ENCODE peak calls at places on chromosomes 3 and 15, in eight cellular contexts. A, U, T, M, H, N, Q and D are unnamed samples.

GRCh38 chr3:174083706-174084105 is 686.2 kb downstream of the NLGN1 start:
- DNase-seq in A (no peak), U (no peak), T (no peak), M (no peak), H (no peak), N (no peak), Q (no peak), D (no peak)

GRCh38 chr15:63157891-63158431 is 684 bp upstream of the RPS27L start:
- DNase-seq in A (peak), U (peak), T (peak), M (no peak), H (peak), N (peak), Q (peak), D (no peak)

GRCh38 chr3:184284696-184285095 is 8.9 kb downstream of the ECE2 start:
- DNase-seq in A (no peak), U (no peak), T (peak), M (peak), H (no peak), N (peak), Q (peak), D (no peak)

GRCh38 chr15:100783296-100783695 is 96.3 kb upstream of the ALDH1A3 start:
- DNase-seq in A (no peak), U (peak), T (no peak), M (no peak), H (no peak), N (no peak), Q (no peak), D (no peak)

GRCh38 chr3:157086053-157086761 is 73.7 kb downstream of the CCNL1 start:
- DNase-seq in A (peak), U (peak), T (no peak), M (no peak), H (no peak), N (no peak), Q (no peak), D (no peak)

GRCh38 chr15:31488437-31489204 is 162.0 kb downstream of the KLF13 start:
- DNase-seq in A (peak), U (peak), T (peak), M (peak), H (peak), N (peak), Q (peak), D (peak)

GRCh38 chr3:78994174-78995027 is 773.4 kb downstream of the ROBO1 start:
- DNase-seq in A (no peak), U (no peak), T (peak), M (no peak), H (no peak), N (no peak), Q (peak), D (no peak)

GRCh38 chr3:14451844-14452533 is 49.6 kb downstream of the SLC6A6 start:
- DNase-seq in A (peak), U (peak), T (no peak), M (no peak), H (peak), N (no peak), Q (peak), D (no peak)

GRCh38 chr3:139870000-139870675 is 64.8 kb upstream of the CLSTN2 start:
- DNase-seq in A (no peak), U (no peak), T (no peak), M (no peak), H (no peak), N (no peak), Q (no peak), D (no peak)

GRCh38 chr3:8776406-8776805 is 7.0 kb upstream of the OXTR start:
- DNase-seq in A (peak), U (no peak), T (no peak), M (no peak), H (no peak), N (no peak), Q (no peak), D (no peak)

GRCh38 chr15:78638658-78639314 is 2.2 kb downstream of the CHRNB4 start:
- DNase-seq in A (no peak), U (no peak), T (peak), M (peak), H (peak), N (peak), Q (peak), D (no peak)

GRCh38 chr15:79065744-79066376 is 24.7 kb downstream of the RASGRF1 start:
- DNase-seq in A (no peak), U (peak), T (peak), M (no peak), H (no peak), N (no peak), Q (no peak), D (no peak)

GRCh38 chr15:84631706-84632272 is 22.3 kb downstream of the WDR73 start:
- DNase-seq in A (no peak), U (no peak), T (no peak), M (no peak), H (no peak), N (no peak), Q (no peak), D (no peak)

GRCh38 chr3:133853925-133854227 is 41.8 kb downstream of the RAB6B start:
- DNase-seq in A (no peak), U (no peak), T (no peak), M (no peak), H (no peak), N (no peak), Q (no peak), D (no peak)

GRCh38 chr3:75395601-75396315 is 268.4 kb upstream of the FRG2C start:
- DNase-seq in A (no peak), U (no peak), T (no peak), M (no peak), H (no peak), N (no peak), Q (no peak), D (no peak)

GRCh38 chr3:149487598-149488197 is 13.2 kb downstream of the TM4SF4 start:
- DNase-seq in A (no peak), U (no peak), T (peak), M (no peak), H (peak), N (peak), Q (no peak), D (no peak)

GRCh38 chr15:65132841-65133549 is 613 bp downstream of the PDCD7 start:
- DNase-seq in A (no peak), U (no peak), T (peak), M (peak), H (peak), N (peak), Q (peak), D (peak)

GRCh38 chr15:43204016-43204901 is 16.6 kb downstream of the EPB42 start:
- DNase-seq in A (no peak), U (no peak), T (peak), M (peak), H (no peak), N (peak), Q (peak), D (no peak)

GRCh38 chr3:114789803-114790202 is 357.3 kb downstream of the ZBTB20 start:
- DNase-seq in A (no peak), U (no peak), T (no peak), M (no peak), H (no peak), N (no peak), Q (no peak), D (no peak)

GRCh38 chr3:125116311-125117069 is 60.7 kb upstream of the HEG1 start:
- DNase-seq in A (peak), U (no peak), T (no peak), M (no peak), H (no peak), N (no peak), Q (no peak), D (no peak)

GRCh38 chr15:25250011-25250596 is 188.7 kb downstream of the UBE3A start:
- DNase-seq in A (peak), U (peak), T (no peak), M (peak), H (peak), N (no peak), Q (no peak), D (peak)

GRCh38 chr3:188807002-188807401 is 364.8 kb upstream of the TPRG1 start:
- DNase-seq in A (no peak), U (no peak), T (peak), M (no peak), H (no peak), N (no peak), Q (peak), D (no peak)

GRCh38 chr3:107985496-107985895 is 105.3 kb downstream of the CD47 start:
- DNase-seq in A (no peak), U (no peak), T (no peak), M (peak), H (no peak), N (no peak), Q (no peak), D (no peak)

GRCh38 chr3:44013967-44014366 is 227.7 kb upstream of the TOPAZ1 start:
- DNase-seq in A (no peak), U (no peak), T (no peak), M (no peak), H (no peak), N (peak), Q (no peak), D (no peak)

GRCh38 chr3:189277711-189278110 is 105.9 kb downstream of the TPRG1 start:
- DNase-seq in A (no peak), U (no peak), T (no peak), M (no peak), H (no peak), N (no peak), Q (no peak), D (no peak)

GRCh38 chr3:188950006-188950405 is 221.8 kb upstream of the TPRG1 start:
- DNase-seq in A (no peak), U (no peak), T (no peak), M (no peak), H (no peak), N (no peak), Q (no peak), D (no peak)

GRCh38 chr3:146746190-146746589 is 141.0 kb upstream of the PLSCR5 start:
- DNase-seq in A (no peak), U (no peak), T (no peak), M (no peak), H (no peak), N (no peak), Q (peak), D (no peak)

GRCh38 chr15:83207622-83208356 is at the start of gene HDGFL3:
- DNase-seq in A (peak), U (peak), T (peak), M (peak), H (peak), N (peak), Q (peak), D (peak)

DNA sequence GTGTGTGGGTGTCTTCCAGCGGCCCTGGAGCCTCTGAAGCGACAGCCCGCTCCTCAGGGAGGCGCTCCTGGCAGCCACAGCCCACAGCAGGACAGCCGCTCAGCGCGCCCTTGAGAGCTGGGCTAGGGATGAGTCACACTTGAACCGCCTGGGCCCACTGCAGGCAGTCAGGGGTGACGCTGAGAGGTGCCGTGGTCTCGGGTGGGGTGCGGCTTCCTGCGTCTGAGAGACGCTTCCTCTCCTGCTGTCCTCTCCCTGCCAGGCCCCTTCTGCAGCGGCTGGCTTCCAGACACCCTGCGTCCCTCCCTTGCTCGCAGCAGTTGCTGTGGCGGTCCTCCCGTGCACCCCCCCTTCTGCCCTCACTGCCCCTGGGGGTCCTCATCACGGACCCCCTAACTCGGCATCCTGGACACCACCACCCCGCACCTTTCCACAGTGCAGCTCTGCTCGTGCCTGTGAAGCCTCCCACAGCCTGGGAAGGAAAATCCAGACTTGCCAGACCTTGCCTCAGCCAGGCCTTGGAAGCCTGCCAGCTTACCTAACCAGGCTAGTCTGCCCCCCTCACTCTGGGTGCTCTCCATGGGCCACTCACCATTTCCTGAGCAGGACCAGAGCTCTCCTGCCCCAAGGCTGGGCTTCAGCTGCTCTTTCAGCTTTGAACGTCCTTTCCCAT is 1.1 kb upstream of the SPTBN5 start:
- DNase-seq in A (peak), U (peak), T (peak), M (peak), H (peak), N (peak), Q (peak), D (peak)
- TF ChIP-seq POLR2AphosphoS5 in A (no peak), U (no peak), T (no peak), M (no peak), H (no peak), N (no peak), Q (peak), D (peak)

DNA sequence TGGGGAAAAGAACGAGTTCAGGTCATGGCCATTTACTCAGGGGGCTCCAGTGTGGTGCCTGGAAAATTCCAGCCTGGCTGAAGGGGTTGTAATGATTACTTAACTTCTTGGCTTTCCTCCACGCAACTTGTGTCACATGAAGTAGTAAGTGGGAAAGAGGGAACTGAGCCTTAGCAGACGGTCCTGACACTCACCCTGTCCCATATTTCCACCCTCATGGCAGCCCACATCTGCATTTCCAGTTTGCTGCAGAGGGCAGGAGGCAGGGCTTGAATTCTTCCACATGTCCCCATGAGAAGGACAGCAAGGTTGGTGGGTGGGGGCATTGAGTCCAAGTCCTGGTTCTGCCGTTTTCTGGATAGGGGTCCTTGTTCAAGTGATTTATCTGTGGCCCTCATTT is 7.8 kb upstream of the CAMP start:
- DNase-seq in A (no peak), U (peak), T (no peak), M (no peak), H (peak), N (no peak), Q (no peak), D (no peak)
- TF ChIP-seq POLR2AphosphoS5 in A (no peak), U (no peak), T (no peak), M (no peak), H (no peak), N (no peak), Q (no peak), D (peak)

DNA sequence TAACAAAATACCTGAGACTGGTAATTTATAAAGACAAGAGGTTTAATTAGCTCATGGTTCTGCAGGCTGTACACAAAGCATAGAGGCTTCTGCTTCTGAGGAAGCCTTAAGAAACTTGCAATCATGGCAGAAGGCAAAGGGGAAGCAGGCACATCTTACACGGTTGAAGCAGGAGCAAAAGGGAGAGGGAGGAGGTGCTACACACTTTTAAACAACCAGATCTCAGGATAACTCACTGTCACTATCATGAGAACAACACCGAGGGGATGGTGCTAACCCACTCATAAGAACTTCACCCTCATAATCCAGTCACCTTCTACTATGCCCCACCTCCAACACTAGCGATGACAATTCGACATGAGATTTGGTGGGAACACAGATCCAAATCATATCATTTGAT is 54.4 kb downstream of the ATP8B4 start:
- DNase-seq in A (no peak), U (no peak), T (no peak), M (no peak), H (no peak), N (no peak), Q (no peak), D (no peak)
- TF ChIP-seq POLR2AphosphoS5 in A (no peak), U (no peak), T (no peak), M (no peak), H (no peak), N (no peak), Q (no peak), D (no peak)

GRCh38 chr3:58175098-58175428 is 35.7 kb downstream of the DNASE1L3 start:
- DNase-seq in A (no peak), U (no peak), T (no peak), M (no peak), H (no peak), N (no peak), Q (no peak), D (no peak)

GRCh38 chr3:58173029-58173669 is 37.6 kb downstream of the DNASE1L3 start:
- DNase-seq in A (no peak), U (no peak), T (peak), M (no peak), H (no peak), N (peak), Q (peak), D (no peak)

GRCh38 chr3:58176185-58176530 is 34.6 kb downstream of the DNASE1L3 start:
- DNase-seq in A (no peak), U (no peak), T (no peak), M (no peak), H (no peak), N (no peak), Q (no peak), D (no peak)

GRCh38 chr3:58175429-58176184 is 35.2 kb downstream of the DNASE1L3 start:
- DNase-seq in A (no peak), U (peak), T (peak), M (no peak), H (peak), N (no peak), Q (peak), D (peak)

DNA sequence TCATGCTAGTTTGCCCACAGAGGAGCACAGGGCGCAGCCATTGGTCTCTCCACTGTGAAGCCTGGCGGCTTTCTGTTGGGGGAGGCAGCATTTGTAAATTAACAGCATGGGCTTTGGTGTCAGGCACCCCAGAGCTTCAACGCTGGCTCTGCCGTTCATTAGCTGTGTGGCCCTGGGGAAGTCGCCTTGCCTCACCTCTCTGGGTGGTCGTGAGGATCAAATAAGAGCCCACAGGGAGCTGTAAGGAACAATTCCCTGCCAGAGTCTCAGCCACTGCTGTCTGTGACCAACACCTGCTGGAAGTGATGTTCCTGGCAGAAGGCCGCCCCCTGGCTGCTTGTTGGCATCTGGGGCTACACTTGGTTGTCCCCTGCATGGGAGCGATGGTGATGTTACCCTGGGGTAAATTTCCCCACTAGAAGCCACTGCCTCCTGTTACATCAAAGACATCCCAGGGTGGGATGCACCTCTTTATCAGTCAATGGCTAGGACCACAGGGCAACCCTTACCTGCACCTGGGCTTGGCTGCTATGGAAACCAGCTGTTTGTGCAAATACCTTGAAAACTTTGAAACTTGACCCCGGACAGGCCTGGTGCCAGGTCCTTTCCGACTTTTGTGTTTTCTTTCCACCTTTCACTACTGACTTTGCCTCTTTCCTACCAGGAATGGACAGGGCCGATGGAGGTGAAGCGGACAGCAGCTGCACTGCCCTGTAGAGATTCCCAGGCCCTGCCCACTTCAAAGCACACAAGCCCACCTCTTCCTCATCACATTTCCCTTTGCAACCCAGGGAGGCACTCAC is 36.9 kb downstream of the DNASE1L3 start:
- DNase-seq in A (peak), U (peak), T (peak), M (peak), H (peak), N (peak), Q (peak), D (peak)
- TF ChIP-seq POLR2AphosphoS5 in A (no peak), U (no peak), T (no peak), M (no peak), H (no peak), N (no peak), Q (peak), D (no peak)

GRCh38 chr3:123416173-123416572 is 32.7 kb downstream of the ADCY5 start:
- DNase-seq in A (no peak), U (no peak), T (no peak), M (no peak), H (no peak), N (no peak), Q (no peak), D (peak)
- TF ChIP-seq POLR2AphosphoS5 in A (no peak), U (peak), T (no peak), M (no peak), H (no peak), N (no peak), Q (no peak), D (no peak)

DNA sequence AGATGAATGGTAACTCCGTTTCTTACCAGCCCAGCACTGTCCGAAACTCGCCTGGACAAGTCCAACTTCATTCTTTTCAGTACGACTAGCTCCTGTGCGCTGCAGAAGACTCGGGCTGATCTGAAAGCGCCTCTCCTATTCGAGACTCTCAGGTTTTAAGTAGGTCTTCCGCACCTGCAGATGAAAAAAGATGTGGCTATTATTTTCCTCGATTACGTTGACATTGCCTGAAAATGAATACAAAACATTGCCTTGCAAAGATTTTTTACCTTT is 68.8 kb downstream of the HES1 start:
- DNase-seq in A (peak), U (peak), T (no peak), M (no peak), H (no peak), N (no peak), Q (no peak), D (no peak)
- TF ChIP-seq POLR2AphosphoS5 in A (no peak), U (no peak), T (no peak), M (no peak), H (no peak), N (no peak), Q (no peak), D (no peak)